ENCODE peak calls at places on chromosomes 12 and 14, in ten cellular contexts. O, J, W, Q, X, I, E, H, C and U are unnamed samples.

GRCh38 chr12:126976574-126976973 is 1290.4 kb upstream of the TMEM132C start:
- DNase-seq in O (no peak), J (no peak), X (no peak), H (no peak), E (no peak), I (no peak), W (no peak), Q (no peak), C (no peak), U (no peak)

GRCh38 chr12:128909653-128910052 is 56.4 kb downstream of the GLT1D1 start:
- DNase-seq in C (no peak), H (no peak), E (no peak), O (no peak), W (no peak), X (no peak), J (no peak), Q (no peak), I (no peak), U (no peak)

GRCh38 chr14:72894623-72895378 is 900 bp upstream of the DPF3 start:
- DNase-seq in Q (no peak), X (no peak), O (no peak), H (no peak), I (no peak), C (peak), E (peak), W (no peak), J (peak), U (no peak)

GRCh38 chr12:77049767-77050353 is 15.5 kb downstream of the E2F7 start:
- DNase-seq in H (peak), I (peak), X (no peak), C (peak), J (peak), W (no peak), Q (peak), O (peak), E (peak), U (no peak)

GRCh38 chr12:53499261-53500118 is at the start of gene MAP3K12:
- DNase-seq in I (no peak), J (peak), O (peak), X (peak), W (peak), H (peak), C (peak), E (peak), Q (no peak), U (no peak)

GRCh38 chr14:75268638-75269550 is 9.7 kb upstream of the FOS start:
- DNase-seq in H (no peak), I (no peak), X (no peak), W (no peak), Q (no peak), J (peak), C (no peak), E (no peak), O (no peak), U (no peak)

GRCh38 chr14:105701456-105702274 is 175.3 kb downstream of the TMEM121 start:
- DNase-seq in H (no peak), I (no peak), C (no peak), Q (no peak), E (no peak), J (no peak), W (no peak), X (no peak), O (no peak), U (no peak)

GRCh38 chr14:26163761-26164160 is 434.1 kb downstream of the NOVA1 start:
- DNase-seq in H (no peak), Q (no peak), E (peak), X (no peak), C (peak), J (no peak), I (no peak), W (no peak), O (peak), U (no peak)

GRCh38 chr14:94876306-94876705 is 106.4 kb upstream of the GSC start:
- DNase-seq in J (no peak), X (no peak), I (no peak), Q (no peak), W (no peak), E (no peak), O (no peak), C (no peak), H (no peak), U (no peak)

GRCh38 chr12:114221136-114221838 is 184.7 kb downstream of the TBX5 start:
- DNase-seq in O (no peak), I (no peak), X (no peak), J (no peak), W (no peak), H (no peak), E (no peak), Q (no peak), C (no peak), U (no peak)

GRCh38 chr14:37709419-37710195 is 114.2 kb downstream of the TTC6 start:
- DNase-seq in X (no peak), E (no peak), I (peak), Q (peak), O (peak), H (peak), J (no peak), W (no peak), C (no peak), U (no peak)

GRCh38 chr12:71353607-71354006 is 86.0 kb upstream of the LGR5 start:
- DNase-seq in H (no peak), W (no peak), X (no peak), O (no peak), I (no peak), E (no peak), Q (no peak), J (no peak), C (no peak), U (no peak)

GRCh38 chr14:97295108-97295710 is 498.0 kb downstream of the VRK1 start:
- DNase-seq in C (no peak), Q (no peak), O (no peak), E (no peak), I (no peak), J (no peak), H (no peak), X (no peak), W (no peak), U (no peak)

GRCh38 chr14:20986811-20987210 is 3.0 kb upstream of the METTL17 start:
- DNase-seq in E (no peak), W (no peak), O (peak), J (peak), H (peak), C (no peak), Q (peak), I (peak), X (no peak), U (peak)

GRCh38 chr12:76143343-76144252 is 59.1 kb upstream of the NAP1L1 start:
- DNase-seq in X (no peak), H (no peak), I (no peak), Q (no peak), W (no peak), J (no peak), C (no peak), O (no peak), E (no peak), U (no peak)

GRCh38 chr12:10331642-10332239 is 24.1 kb downstream of the KLRD1 start:
- DNase-seq in J (no peak), O (peak), C (peak), E (peak), I (peak), W (no peak), Q (peak), X (no peak), H (peak), U (peak)

GRCh38 chr12:11762723-11763326 is 113.4 kb downstream of the ETV6 start:
- DNase-seq in X (no peak), Q (no peak), E (no peak), O (no peak), I (no peak), W (no peak), H (no peak), C (no peak), J (no peak), U (no peak)

GRCh38 chr12:94498698-94499097 is 39.0 kb upstream of the CEP83 start:
- DNase-seq in C (no peak), X (no peak), O (no peak), I (no peak), H (no peak), J (no peak), E (no peak), Q (no peak), W (no peak), U (no peak)

GRCh38 chr12:48768147-48768546 is 20.7 kb downstream of the ADCY6 start:
- DNase-seq in H (no peak), E (no peak), I (no peak), Q (no peak), O (no peak), J (no peak), C (peak), W (no peak), X (no peak), U (no peak)

GRCh38 chr12:110885152-110885840 is 35.1 kb downstream of the MYL2 start:
- DNase-seq in E (no peak), I (no peak), H (no peak), C (peak), W (no peak), Q (no peak), O (no peak), X (no peak), J (no peak), U (no peak)

GRCh38 chr12:31773223-31773750 is 44.5 kb upstream of the AMN1 start:
- DNase-seq in Q (no peak), I (no peak), H (peak), E (no peak), O (peak), J (peak), C (no peak), X (no peak), W (no peak), U (no peak)

GRCh38 chr12:118544569-118544968 is 168.2 kb downstream of the SUDS3 start:
- DNase-seq in H (peak), X (no peak), O (no peak), J (no peak), E (no peak), W (no peak), Q (no peak), C (no peak), I (peak), U (peak)

GRCh38 chr14:72679106-72679505 is 214.8 kb downstream of the DPF3 start:
- DNase-seq in H (no peak), Q (no peak), I (no peak), C (peak), W (no peak), X (no peak), J (no peak), O (peak), E (no peak), U (no peak)

GRCh38 chr14:37946819-37947218 is 260.9 kb upstream of the SSTR1 start:
- DNase-seq in E (no peak), X (no peak), O (no peak), W (no peak), J (no peak), I (no peak), C (no peak), Q (no peak), H (no peak), U (no peak)

DNA sequence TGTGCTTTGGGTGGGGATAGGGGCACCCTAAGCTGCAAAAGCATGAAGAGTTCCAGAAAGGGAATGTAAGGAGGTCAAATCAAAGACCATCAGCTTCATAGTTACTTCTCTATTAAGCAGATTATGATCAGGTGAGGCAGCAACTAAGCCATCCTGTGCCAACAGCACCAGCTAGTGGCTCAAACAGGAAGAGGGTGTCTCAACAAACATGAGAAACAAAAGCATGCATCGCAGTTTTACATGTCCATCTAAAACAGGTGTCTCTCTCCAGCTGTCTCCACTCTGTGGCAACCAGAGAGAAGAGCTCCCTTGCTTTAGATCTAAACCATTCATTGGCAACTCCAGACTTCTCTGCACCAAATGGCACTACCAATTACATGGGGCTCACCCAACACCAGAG is 52.9 kb downstream of the ACTN1 start:
- DNase-seq in E (no peak), H (no peak), I (no peak), W (no peak), X (no peak), C (no peak), Q (no peak), O (no peak), J (no peak), U (no peak)
- TF ChIP-seq CTCF in E (peak), H (peak), I (peak), W (peak), X (no peak), C (peak), Q (peak), O (peak), J (no peak), U (peak)

GRCh38 chr12:130747867-130748740 is 32.0 kb upstream of the RIMBP2 start:
- DNase-seq in C (peak), E (peak), I (peak), O (peak), X (peak), J (peak), W (no peak), Q (peak), H (peak), U (no peak)
- H3K4me3 ChIP-seq in C (no peak), E (no peak), I (no peak), O (no peak), X (no peak), J (no peak), W (peak), Q (no peak), H (no peak), U (no peak)

DNA sequence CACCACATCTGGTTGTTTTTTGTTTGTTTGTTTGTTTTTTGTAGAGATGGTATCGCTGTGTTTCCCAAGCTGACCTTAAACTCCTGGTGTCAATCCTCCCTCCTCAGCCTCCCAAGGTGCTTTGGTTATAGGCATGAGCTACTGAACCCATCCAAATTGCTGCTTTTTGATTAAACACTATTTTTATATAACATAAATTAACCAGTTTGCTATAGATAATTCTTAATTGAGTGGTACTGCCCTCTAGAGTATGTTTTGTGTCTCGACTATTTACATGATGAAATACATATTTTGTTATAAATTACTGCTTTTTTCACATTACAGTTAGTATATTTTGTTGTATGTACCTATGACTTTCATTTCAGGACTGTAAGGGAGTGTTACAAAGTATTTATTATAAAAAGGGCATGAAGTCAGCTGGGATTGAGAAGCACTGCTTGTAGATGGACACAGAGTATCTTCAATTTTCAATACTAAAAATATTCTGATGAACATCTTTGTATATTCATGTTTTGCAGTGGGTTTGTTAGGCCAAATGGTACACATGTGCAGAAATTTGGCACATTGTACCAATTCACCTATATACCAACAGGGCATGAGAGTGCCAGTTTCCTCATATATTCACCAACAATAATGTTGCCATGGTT is 14.9 kb upstream of the SCAF11 start:
- DNase-seq in I (no peak), W (no peak), X (no peak), J (no peak), H (no peak), O (no peak), C (no peak), Q (no peak), E (no peak), U (no peak)
- TF ChIP-seq CTCF in I (peak), W (peak), X (no peak), J (peak), H (peak), O (peak), C (peak), Q (peak), E (no peak), U (no peak)

DNA sequence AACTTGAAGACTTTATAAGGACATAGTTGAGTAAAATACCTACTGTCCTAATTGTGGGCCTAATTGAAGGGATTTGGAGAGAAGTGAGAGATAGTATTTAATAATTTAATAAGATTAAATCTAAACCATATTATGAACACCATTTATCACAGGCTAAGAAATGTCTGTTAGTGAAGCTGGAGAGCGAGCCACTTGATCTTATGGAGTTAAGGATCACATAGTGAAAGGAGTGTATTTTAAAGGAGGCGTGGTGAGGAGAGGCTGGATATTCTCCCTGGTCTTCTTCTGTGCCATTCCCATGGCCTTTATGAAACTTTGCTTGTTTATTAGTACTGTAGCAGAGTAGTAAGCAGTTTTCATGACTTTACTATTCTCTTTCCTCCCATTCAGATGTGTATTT is 172.4 kb downstream of the TRHDE start:
- DNase-seq in E (no peak), I (no peak), Q (no peak), W (no peak), C (no peak), X (no peak), O (no peak), H (no peak), J (no peak), U (no peak)
- H3K4me3 ChIP-seq in E (no peak), I (no peak), Q (no peak), W (no peak), C (no peak), X (no peak), O (no peak), H (no peak), J (no peak), U (no peak)

DNA sequence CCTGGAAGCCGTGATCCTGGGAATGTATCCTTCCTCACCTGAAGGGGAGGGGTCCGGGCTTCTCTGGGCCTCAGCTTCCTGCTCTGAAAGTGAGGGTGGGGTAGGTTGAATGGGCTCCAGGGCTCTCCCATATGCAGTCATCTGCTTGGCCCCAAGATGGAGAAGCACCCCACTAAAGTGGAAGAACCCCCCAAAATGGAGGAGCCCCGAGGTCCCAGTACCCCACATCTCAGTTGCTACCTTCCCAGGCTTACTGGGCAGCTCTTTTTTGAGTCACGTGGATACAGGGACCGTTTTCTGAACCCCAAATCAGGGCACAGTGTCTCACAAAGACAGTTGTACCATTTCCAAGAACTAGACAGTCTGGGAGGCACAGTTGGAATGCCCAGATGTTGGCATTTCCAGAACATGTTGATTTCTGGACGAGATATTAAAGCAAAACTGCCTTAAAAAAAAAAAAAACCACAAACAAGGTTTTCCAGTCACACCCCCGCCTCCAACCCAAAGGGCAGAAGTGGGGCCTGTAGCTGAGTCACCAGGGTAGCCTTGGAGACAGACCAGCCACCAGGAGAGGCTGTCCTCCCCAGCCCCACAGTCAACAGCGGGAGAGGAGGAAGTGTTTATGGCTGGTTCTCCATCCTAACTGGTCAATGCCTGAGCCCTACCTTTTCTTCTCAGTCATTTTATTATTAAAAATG is 12.1 kb downstream of the VASH1 start:
- DNase-seq in W (no peak), X (no peak), O (peak), H (peak), E (no peak), J (peak), I (no peak), Q (peak), C (no peak), U (peak)
- TF ChIP-seq CTCF in W (no peak), X (no peak), O (no peak), H (peak), E (no peak), J (no peak), I (no peak), Q (no peak), C (no peak), U (peak)

DNA sequence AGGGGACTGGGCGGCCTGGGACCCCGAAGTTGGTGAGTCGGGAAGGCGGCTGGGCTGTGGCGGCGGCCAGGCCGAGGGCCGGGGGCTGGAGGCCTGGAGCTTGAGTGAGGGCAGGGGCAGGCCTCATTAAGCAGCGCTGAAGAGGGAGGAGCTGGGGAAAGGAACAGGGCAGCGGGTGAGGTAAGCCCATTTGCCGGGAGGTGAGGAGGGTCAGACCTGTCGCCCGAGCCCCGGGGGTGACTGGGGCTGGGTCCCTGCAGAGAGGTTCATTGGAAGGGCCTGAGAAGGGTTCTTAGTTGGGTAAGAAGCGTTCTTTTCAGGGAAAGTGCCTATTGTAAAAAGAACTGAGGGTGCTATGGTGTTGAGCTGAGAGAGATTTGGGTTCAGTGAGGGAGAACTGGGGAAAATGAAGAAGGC is 438 bp downstream of the RAB5B start:
- DNase-seq in W (no peak), H (peak), E (peak), J (peak), Q (no peak), O (peak), X (peak), I (no peak), C (no peak), U (no peak)
- H3K4me3 ChIP-seq in W (peak), H (peak), E (peak), J (peak), Q (peak), O (peak), X (peak), I (peak), C (peak), U (peak)

GRCh38 chr12:49777800-49778748 is 36.7 kb downstream of the TMBIM6 start:
- DNase-seq in O (peak), Q (no peak), E (peak), J (peak), W (no peak), H (no peak), I (peak), X (peak), C (peak), U (no peak)
- TF ChIP-seq CTCF in O (peak), Q (peak), E (peak), J (peak), W (peak), H (peak), I (peak), X (no peak), C (peak), U (peak)